ENCODE peak calls at places on chromosomes 4 and X, in eight cellular contexts. J, Y, G, H, C, Q, U and L are unnamed samples.

GRCh38 chr4:183140911-183141320 is 41.9 kb downstream of the WWC2 start:
- DNase-seq in H (no peak), Q (no peak), J (no peak), G (no peak), Y (no peak), U (no peak), C (no peak), L (no peak)

GRCh38 chr4:175745340-175745739 is 66.7 kb downstream of the GPM6A start:
- DNase-seq in U (no peak), J (no peak), H (no peak), Q (no peak), C (no peak), Y (no peak), G (no peak), L (no peak)

GRCh38 chrX:15299945-15300851 is 15.2 kb downstream of the ASB11 start:
- DNase-seq in Q (peak; percentile 49), G (peak; percentile 14), C (no peak), H (no peak), Y (no peak), U (no peak), J (no peak), L (no peak)

GRCh38 chr4:78534286-78534955 is 17.1 kb upstream of the ANXA3 start:
- DNase-seq in U (no peak), Y (no peak), H (no peak), C (no peak), J (no peak), Q (no peak), G (no peak), L (no peak)

GRCh38 chr4:125020089-125021034 is 294.4 kb upstream of the FAT4 start:
- DNase-seq in H (no peak), J (peak; percentile 31), C (no peak), U (no peak), G (no peak), Y (no peak), Q (no peak), L (no peak)

GRCh38 chr4:21697583-21697982 is 251.0 kb downstream of the KCNIP4 start:
- DNase-seq in Q (peak; percentile 35), Y (no peak), C (no peak), U (peak; percentile 50), H (no peak), J (peak; percentile 27), G (no peak), L (no peak)

GRCh38 chrX:129769467-129770154 is 10.1 kb upstream of the SASH3 start:
- DNase-seq in G (no peak), Q (no peak), H (peak; percentile 53), J (no peak), U (no peak), Y (no peak), C (no peak), L (no peak)

GRCh38 chr4:109434793-109435080 is 1.1 kb downstream of the SEC24B start:
- DNase-seq in G (no peak), H (no peak), U (no peak), Y (no peak), C (no peak), Q (no peak), J (no peak), L (no peak)

GRCh38 chr4:57911203-57911602 is 801.0 kb upstream of the IGFBP7 start:
- DNase-seq in C (no peak), Q (no peak), U (no peak), Y (no peak), G (no peak), H (no peak), J (no peak), L (no peak)

GRCh38 chr4:95255396-95256107 is 293.2 kb downstream of the UNC5C start:
- DNase-seq in Q (no peak), G (peak; percentile 33), J (no peak), C (no peak), H (no peak), U (no peak), Y (no peak), L (no peak)

GRCh38 chrX:67543818-67544217 is at the start of gene AR:
- DNase-seq in Y (peak; percentile 81), G (no peak), C (peak; percentile 69), Q (peak; percentile 5), U (peak; percentile 43), H (peak; percentile 26), J (peak; percentile 58), L (no peak)

GRCh38 chrX:70016513-70016912 is 33.2 kb downstream of the AWAT2 start:
- DNase-seq in J (no peak), Q (no peak), H (no peak), C (no peak), G (no peak), Y (no peak), U (no peak), L (no peak)

GRCh38 chr4:108683479-108683878 is 33.1 kb downstream of the OSTC start:
- DNase-seq in Q (peak; percentile 8), Y (no peak), C (no peak), H (no peak), U (no peak), J (no peak), G (no peak), L (no peak)

GRCh38 chrX:102950908-102951866 is 14.1 kb downstream of the RAB40AL start:
- DNase-seq in Y (no peak), Q (peak; percentile 64), U (peak; percentile 33), J (peak; percentile 56), C (peak; percentile 9), G (peak; percentile 49), H (peak; percentile 44), L (peak; percentile 28)

GRCh38 chr4:146567396-146567795 is 45.7 kb upstream of the SLC10A7 start:
- DNase-seq in Y (no peak), C (no peak), J (no peak), G (no peak), H (no peak), Q (no peak), U (no peak), L (no peak)

GRCh38 chrX:49915352-49916222 is 6.8 kb upstream of the CLCN5 start:
- DNase-seq in U (no peak), Q (peak; percentile 44), H (peak; percentile 33), G (peak; percentile 38), Y (no peak), J (peak; percentile 50), C (peak; percentile 9), L (peak; percentile 22)

GRCh38 chr4:137390707-137391106 is 141.6 kb downstream of the PCDH18 start:
- DNase-seq in H (no peak), U (no peak), Y (no peak), C (no peak), G (no peak), J (no peak), Q (no peak), L (no peak)

GRCh38 chr4:74516321-74516720 is 71.4 kb downstream of the AREG start:
- DNase-seq in H (no peak), G (no peak), J (no peak), U (no peak), Y (no peak), C (no peak), Q (no peak), L (no peak)

GRCh38 chr4:77347341-77347740 is 190.3 kb downstream of the CCNG2 start:
- DNase-seq in U (no peak), G (peak; percentile 8), J (peak; percentile 37), C (no peak), Q (no peak), Y (no peak), H (peak; percentile 26), L (peak; percentile 25)

GRCh38 chr4:137421796-137422195 is 110.5 kb downstream of the PCDH18 start:
- DNase-seq in G (no peak), Q (no peak), C (no peak), Y (no peak), U (no peak), H (no peak), J (no peak), L (no peak)

GRCh38 chrX:134551365-134552095 is 91.6 kb downstream of the HPRT1 start:
- DNase-seq in Q (no peak), J (no peak), C (no peak), G (no peak), U (no peak), H (no peak), Y (no peak), L (no peak)

DNA sequence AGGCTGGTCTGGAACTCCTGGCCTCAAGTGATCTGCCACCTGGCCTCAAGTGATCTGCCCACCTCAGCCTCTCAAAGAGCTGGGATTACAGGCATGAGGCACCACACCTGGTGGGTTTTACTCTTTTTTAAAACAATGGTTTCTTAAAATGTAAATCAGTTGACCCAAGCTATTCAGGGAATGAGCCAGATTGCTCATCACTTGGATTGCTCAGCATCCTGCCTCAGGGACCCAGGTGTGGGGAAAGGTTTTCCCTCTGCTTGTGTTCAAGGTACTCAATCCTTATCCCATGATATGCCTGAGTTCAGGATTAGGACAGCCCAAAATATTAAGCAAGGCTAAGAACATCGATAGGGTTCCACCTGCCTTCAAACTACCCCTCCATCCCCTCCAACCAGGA is 67.4 kb downstream of the CHRNA9 start:
- DNase-seq in H (no peak), G (no peak), Q (no peak), Y (no peak), C (no peak), U (no peak), J (no peak), L (no peak)
- H3K27ac ChIP-seq in H (no peak overlapping the region), G (no peak overlapping the region), Q (no peak overlapping the region), Y (no peak overlapping the region), C (no peak overlapping the region), U (no peak overlapping the region), J (peak overlapping the region; percentile 92), L (no peak overlapping the region)

GRCh38 chr4:185552254-185552653 is 16.9 kb upstream of the PDLIM3 start:
- DNase-seq in Q (no peak), H (no peak), G (no peak), Y (no peak), J (no peak), U (no peak), C (no peak), L (no peak)

GRCh38 chr4:185550933-185551332 is 15.6 kb upstream of the PDLIM3 start:
- DNase-seq in Y (no peak), H (no peak), U (no peak), C (no peak), J (no peak), Q (no peak), G (no peak), L (no peak)

GRCh38 chr4:185549095-185549494 is 13.8 kb upstream of the PDLIM3 start:
- DNase-seq in C (no peak), G (no peak), Y (no peak), H (no peak), J (no peak), Q (no peak), U (no peak), L (no peak)

GRCh38 chr4:185542626-185543336 is 7.5 kb upstream of the PDLIM3 start:
- DNase-seq in G (no peak), H (peak; percentile 58), Q (no peak), C (no peak), Y (no peak), U (no peak), J (peak; percentile 34), L (no peak)

GRCh38 chr4:185548587-185548986 is 13.3 kb upstream of the PDLIM3 start:
- DNase-seq in C (no peak), J (no peak), Y (no peak), U (no peak), H (no peak), G (no peak), Q (no peak), L (no peak)
- H3K4me3 ChIP-seq in C (no peak overlapping the region), J (no peak overlapping the region), Y (no peak overlapping the region), U (no peak overlapping the region), H (no peak overlapping the region), G (no peak overlapping the region), Q (no peak overlapping the region), L (no peak overlapping the region)

GRCh38 chr4:128528793-128529553 is 241.4 kb upstream of the PGRMC2 start:
- DNase-seq in U (peak; percentile 58), G (no peak), Y (no peak), H (no peak), C (no peak), Q (no peak), J (no peak), L (no peak)
- TF ChIP-seq POLR2AphosphoS5 in U (no peak), G (no peak), Y (no peak), H (peak; percentile 13), C (no peak), Q (peak; percentile 82), J (peak; percentile 50), L (no peak)

GRCh38 chr4:112175840-112176239 is 30.6 kb downstream of the FAM241A start:
- DNase-seq in C (no peak), H (no peak), J (no peak), U (no peak), G (no peak), Q (no peak), Y (no peak), L (no peak)
- H3K27ac ChIP-seq in C (no peak overlapping the region), H (no peak overlapping the region), J (no peak overlapping the region), U (no peak overlapping the region), G (no peak overlapping the region), Q (no peak overlapping the region), Y (no peak overlapping the region), L (no peak overlapping the region)